ENCODE peak calls at places on chromosomes 6 and 20, in ten cellular contexts. One of them, this sample, is unnamed.

GRCh38 chr20:43731927-43732326 is 5.1 kb upstream of the GTSF1L start:
- DNase-seq in GOT3: no peak
- DNase-seq in breast epithelium: no peak
- DNase-seq in NCI-H446: no peak
- DNase-seq in iPS DF 6.9: no peak
- DNase-seq in activated CD4-positive, alpha-beta T cell treated with anti-CD3 and anti-CD28 coated beads, Interleukin-2, amount 50 U/mL, for 24 hours: no peak
- DNase-seq in mesothelial cell of epicardium: no peak
- DNase-seq in CD4-positive, CD25-positive, alpha-beta regulatory T cell: no peak
- DNase-seq in NCI-H2081: no peak
- DNase-seq in choroid plexus epithelial cell: no peak
- DNase-seq in this sample: no peak

GRCh38 chr20:47438464-47439381 is 63.0 kb upstream of the NCOA3 start:
- DNase-seq in GOT3: no peak
- DNase-seq in NCI-H2081: no peak
- DNase-seq in activated CD4-positive, alpha-beta T cell treated with anti-CD3 and anti-CD28 coated beads, Interleukin-2, amount 50 U/mL, for 24 hours: no peak
- DNase-seq in NCI-H446: no peak
- DNase-seq in CD4-positive, CD25-positive, alpha-beta regulatory T cell: peak
- DNase-seq in choroid plexus epithelial cell: no peak
- DNase-seq in iPS DF 6.9: no peak
- DNase-seq in breast epithelium: no peak
- DNase-seq in mesothelial cell of epicardium: no peak
- DNase-seq in this sample: peak

GRCh38 chr20:57224641-57225138 is 41.8 kb downstream of the BMP7 start:
- DNase-seq in mesothelial cell of epicardium: peak
- DNase-seq in activated CD4-positive, alpha-beta T cell treated with anti-CD3 and anti-CD28 coated beads, Interleukin-2, amount 50 U/mL, for 24 hours: no peak
- DNase-seq in NCI-H446: no peak
- DNase-seq in iPS DF 6.9: no peak
- DNase-seq in CD4-positive, CD25-positive, alpha-beta regulatory T cell: no peak
- DNase-seq in NCI-H2081: no peak
- DNase-seq in GOT3: no peak
- DNase-seq in choroid plexus epithelial cell: no peak
- DNase-seq in breast epithelium: no peak
- DNase-seq in this sample: no peak

GRCh38 chr20:52923123-52923543 is 49.0 kb upstream of the TSHZ2 start:
- DNase-seq in choroid plexus epithelial cell: peak
- DNase-seq in iPS DF 6.9: no peak
- DNase-seq in CD4-positive, CD25-positive, alpha-beta regulatory T cell: no peak
- DNase-seq in NCI-H2081: no peak
- DNase-seq in GOT3: peak
- DNase-seq in NCI-H446: no peak
- DNase-seq in mesothelial cell of epicardium: no peak
- DNase-seq in activated CD4-positive, alpha-beta T cell treated with anti-CD3 and anti-CD28 coated beads, Interleukin-2, amount 50 U/mL, for 24 hours: no peak
- DNase-seq in breast epithelium: no peak
- DNase-seq in this sample: no peak

GRCh38 chr6:147017153-147017552 is 187.1 kb upstream of the STXBP5 start:
- DNase-seq in GOT3: no peak
- DNase-seq in NCI-H2081: no peak
- DNase-seq in choroid plexus epithelial cell: no peak
- DNase-seq in activated CD4-positive, alpha-beta T cell treated with anti-CD3 and anti-CD28 coated beads, Interleukin-2, amount 50 U/mL, for 24 hours: no peak
- DNase-seq in iPS DF 6.9: no peak
- DNase-seq in mesothelial cell of epicardium: no peak
- DNase-seq in CD4-positive, CD25-positive, alpha-beta regulatory T cell: no peak
- DNase-seq in NCI-H446: no peak
- DNase-seq in breast epithelium: no peak
- DNase-seq in this sample: no peak

GRCh38 chr6:72286911-72287311 is 335.0 kb upstream of the KCNQ5 start:
- DNase-seq in NCI-H2081: no peak
- DNase-seq in NCI-H446: no peak
- DNase-seq in breast epithelium: no peak
- DNase-seq in iPS DF 6.9: no peak
- DNase-seq in CD4-positive, CD25-positive, alpha-beta regulatory T cell: no peak
- DNase-seq in activated CD4-positive, alpha-beta T cell treated with anti-CD3 and anti-CD28 coated beads, Interleukin-2, amount 50 U/mL, for 24 hours: no peak
- DNase-seq in mesothelial cell of epicardium: no peak
- DNase-seq in GOT3: no peak
- DNase-seq in choroid plexus epithelial cell: peak
- DNase-seq in this sample: no peak

GRCh38 chr6:131182991-131183425 is 47.7 kb downstream of the AKAP7 start:
- DNase-seq in mesothelial cell of epicardium: no peak
- DNase-seq in GOT3: no peak
- DNase-seq in CD4-positive, CD25-positive, alpha-beta regulatory T cell: peak
- DNase-seq in activated CD4-positive, alpha-beta T cell treated with anti-CD3 and anti-CD28 coated beads, Interleukin-2, amount 50 U/mL, for 24 hours: no peak
- DNase-seq in breast epithelium: no peak
- DNase-seq in NCI-H2081: no peak
- DNase-seq in iPS DF 6.9: no peak
- DNase-seq in choroid plexus epithelial cell: peak
- DNase-seq in NCI-H446: no peak
- DNase-seq in this sample: peak

GRCh38 chr6:446418-447366 is 55.1 kb downstream of the IRF4 start:
- DNase-seq in NCI-H446: no peak
- DNase-seq in GOT3: peak
- DNase-seq in CD4-positive, CD25-positive, alpha-beta regulatory T cell: peak
- DNase-seq in activated CD4-positive, alpha-beta T cell treated with anti-CD3 and anti-CD28 coated beads, Interleukin-2, amount 50 U/mL, for 24 hours: peak
- DNase-seq in choroid plexus epithelial cell: no peak
- DNase-seq in iPS DF 6.9: no peak
- DNase-seq in mesothelial cell of epicardium: no peak
- DNase-seq in NCI-H2081: no peak
- DNase-seq in breast epithelium: no peak
- DNase-seq in this sample: no peak

GRCh38 chr6:152969688-152970418 is 13.0 kb downstream of the FBXO5 start:
- DNase-seq in NCI-H2081: no peak
- DNase-seq in NCI-H446: no peak
- DNase-seq in CD4-positive, CD25-positive, alpha-beta regulatory T cell: no peak
- DNase-seq in breast epithelium: no peak
- DNase-seq in activated CD4-positive, alpha-beta T cell treated with anti-CD3 and anti-CD28 coated beads, Interleukin-2, amount 50 U/mL, for 24 hours: no peak
- DNase-seq in GOT3: no peak
- DNase-seq in iPS DF 6.9: no peak
- DNase-seq in mesothelial cell of epicardium: no peak
- DNase-seq in choroid plexus epithelial cell: no peak
- DNase-seq in this sample: no peak

GRCh38 chr20:4060054-4060795 is 44.9 kb upstream of the RNF24 start:
- DNase-seq in NCI-H446: no peak
- DNase-seq in CD4-positive, CD25-positive, alpha-beta regulatory T cell: no peak
- DNase-seq in NCI-H2081: no peak
- DNase-seq in choroid plexus epithelial cell: no peak
- DNase-seq in mesothelial cell of epicardium: no peak
- DNase-seq in GOT3: no peak
- DNase-seq in activated CD4-positive, alpha-beta T cell treated with anti-CD3 and anti-CD28 coated beads, Interleukin-2, amount 50 U/mL, for 24 hours: no peak
- DNase-seq in iPS DF 6.9: no peak
- DNase-seq in breast epithelium: peak
- DNase-seq in this sample: no peak

GRCh38 chr20:5910192-5910591 is 40.1 kb downstream of the TRMT6 start:
- DNase-seq in mesothelial cell of epicardium: no peak
- DNase-seq in GOT3: no peak
- DNase-seq in NCI-H2081: no peak
- DNase-seq in iPS DF 6.9: no peak
- DNase-seq in activated CD4-positive, alpha-beta T cell treated with anti-CD3 and anti-CD28 coated beads, Interleukin-2, amount 50 U/mL, for 24 hours: no peak
- DNase-seq in breast epithelium: no peak
- DNase-seq in NCI-H446: no peak
- DNase-seq in CD4-positive, CD25-positive, alpha-beta regulatory T cell: no peak
- DNase-seq in choroid plexus epithelial cell: no peak
- DNase-seq in this sample: no peak

GRCh38 chr20:2451939-2452732 is 18.5 kb downstream of the SNRPB start:
- DNase-seq in NCI-H2081: peak
- DNase-seq in GOT3: peak
- DNase-seq in choroid plexus epithelial cell: peak
- DNase-seq in iPS DF 6.9: peak
- DNase-seq in activated CD4-positive, alpha-beta T cell treated with anti-CD3 and anti-CD28 coated beads, Interleukin-2, amount 50 U/mL, for 24 hours: peak
- DNase-seq in breast epithelium: peak
- DNase-seq in NCI-H446: peak
- DNase-seq in CD4-positive, CD25-positive, alpha-beta regulatory T cell: peak
- DNase-seq in mesothelial cell of epicardium: peak
- DNase-seq in this sample: peak